ENCODE peak calls at places on chromosomes 4 and X, in ten cellular contexts. F is cardiac fibroblast, G is psoas muscle, V is tibial nerve, I is lower lobe of right lung, T is mucosa of descending colon, S is astrocyte of the spinal cord, X is fibroblast of mammary gland, H is OCI-LY7, O is astrocyte. M is an unnamed sample.

GRCh38 chrX:45154033-45154360 is 46.7 kb downstream of the DIPK2B start:
- DNase-seq in X (no peak), G (no peak), V (no peak), S (no peak), I (no peak), F (no peak), T (no peak), H (no peak), O (no peak), M (no peak)

GRCh38 chr4:16168710-16169388 is 57.4 kb downstream of the TAPT1 start:
- DNase-seq in X (no peak), F (no peak), T (peak; percentile 50), S (no peak), H (no peak), V (no peak), O (no peak), I (no peak), G (no peak), M (no peak)

GRCh38 chr4:154073107-154073817 is 284.4 kb upstream of the SFRP2 start:
- DNase-seq in V (no peak), F (peak; percentile 28), X (peak; percentile 92), G (no peak), T (no peak), H (no peak), O (peak; percentile 66), S (peak; percentile 69), I (no peak), M (no peak)

GRCh38 chr4:20318011-20318898 is 66.5 kb downstream of the SLIT2 start:
- DNase-seq in S (peak; percentile 36), H (no peak), X (peak; percentile 27), F (no peak), I (no peak), V (no peak), O (no peak), G (no peak), T (no peak), M (no peak)

GRCh38 chr4:70183168-70183939 is 12.2 kb upstream of the ODAM start:
- DNase-seq in V (no peak), G (no peak), F (peak; percentile 77), I (no peak), O (peak; percentile 1), T (no peak), X (peak; percentile 65), S (peak; percentile 32), H (peak; percentile 62), M (no peak)

GRCh38 chrX:30905325-30905724 is 16.3 kb upstream of the TAB3 start:
- DNase-seq in O (no peak), H (no peak), X (no peak), T (no peak), S (no peak), I (no peak), F (no peak), G (no peak), V (no peak), M (no peak)

GRCh38 chrX:13492286-13492685 is 77.1 kb upstream of the EGFL6 start:
- DNase-seq in X (no peak), V (no peak), H (no peak), S (no peak), G (no peak), O (no peak), I (no peak), T (no peak), F (no peak), M (no peak)

GRCh38 chr4:38179690-38180299 is 219.6 kb downstream of the PTTG2 start:
- DNase-seq in X (peak; percentile 78), V (peak; percentile 89), O (peak; percentile 80), F (peak; percentile 84), T (peak; percentile 85), S (peak; percentile 77), G (no peak), I (peak; percentile 62), H (peak; percentile 60), M (no peak)

GRCh38 chrX:129318375-129318774 is 204.9 kb downstream of the SMARCA1 start:
- DNase-seq in X (peak; percentile 29), S (peak; percentile 31), G (no peak), T (no peak), V (no peak), O (no peak), I (no peak), H (peak; percentile 7), F (peak; percentile 26), M (no peak)

GRCh38 chr4:176774852-176775251 is 17.9 kb downstream of the VEGFC start:
- DNase-seq in G (no peak), T (no peak), O (no peak), H (no peak), X (no peak), I (no peak), V (no peak), F (no peak), S (no peak), M (no peak)

GRCh38 chrX:77652095-77652494 is 133.9 kb downstream of the ATRX start:
- DNase-seq in V (no peak), H (no peak), O (no peak), G (no peak), F (no peak), X (no peak), S (no peak), I (no peak), T (no peak), M (no peak)

GRCh38 chrX:11509786-11510185 is 155.9 kb downstream of the ARHGAP6 start:
- DNase-seq in T (no peak), H (no peak), F (peak; percentile 80), V (no peak), O (peak; percentile 26), I (no peak), S (peak; percentile 21), G (no peak), X (no peak), M (no peak)

GRCh38 chr4:25914670-25915358 is 794 bp downstream of the SMIM20 start:
- DNase-seq in I (no peak), G (no peak), V (no peak), O (no peak), F (no peak), T (no peak), H (no peak), S (no peak), X (no peak), M (no peak)

GRCh38 chrX:153438522-153438921 is 7.3 kb downstream of the TREX2 start:
- DNase-seq in X (peak; percentile 35), V (peak; percentile 11), F (peak; percentile 51), H (peak; percentile 48), I (no peak), T (no peak), S (peak; percentile 18), O (peak; percentile 15), G (no peak), M (no peak)
- TF ChIP-seq CTCF in X (peak; percentile 41), V (no peak), F (peak; percentile 36), H (peak; percentile 68), I (no peak), T (no peak), S (peak; percentile 47), O (peak; percentile 20), G (peak; percentile 20), M (peak; percentile 19)

GRCh38 chr4:1049591-1049905 is 38.1 kb downstream of the FGFRL1 start:
- DNase-seq in H (no peak), O (no peak), I (peak; percentile 44), F (no peak), X (no peak), S (no peak), V (no peak), T (peak; percentile 23), G (peak; percentile 19), M (peak; percentile 61)

GRCh38 chr4:1052231-1052671 is 40.8 kb downstream of the FGFRL1 start:
- DNase-seq in G (no peak), H (no peak), F (no peak), S (no peak), I (no peak), X (no peak), O (no peak), V (no peak), T (no peak), M (peak; percentile 41)

GRCh38 chr4:1048781-1049590 is 37.6 kb downstream of the FGFRL1 start:
- DNase-seq in I (peak; percentile 52), O (no peak), H (no peak), T (no peak), V (no peak), F (no peak), G (no peak), S (no peak), X (no peak), M (peak; percentile 47)

GRCh38 chr4:1051472-1051871 is 40.0 kb downstream of the FGFRL1 start:
- DNase-seq in G (no peak), T (no peak), X (no peak), S (no peak), O (no peak), V (no peak), I (no peak), F (no peak), H (no peak), M (peak; percentile 7)

DNA sequence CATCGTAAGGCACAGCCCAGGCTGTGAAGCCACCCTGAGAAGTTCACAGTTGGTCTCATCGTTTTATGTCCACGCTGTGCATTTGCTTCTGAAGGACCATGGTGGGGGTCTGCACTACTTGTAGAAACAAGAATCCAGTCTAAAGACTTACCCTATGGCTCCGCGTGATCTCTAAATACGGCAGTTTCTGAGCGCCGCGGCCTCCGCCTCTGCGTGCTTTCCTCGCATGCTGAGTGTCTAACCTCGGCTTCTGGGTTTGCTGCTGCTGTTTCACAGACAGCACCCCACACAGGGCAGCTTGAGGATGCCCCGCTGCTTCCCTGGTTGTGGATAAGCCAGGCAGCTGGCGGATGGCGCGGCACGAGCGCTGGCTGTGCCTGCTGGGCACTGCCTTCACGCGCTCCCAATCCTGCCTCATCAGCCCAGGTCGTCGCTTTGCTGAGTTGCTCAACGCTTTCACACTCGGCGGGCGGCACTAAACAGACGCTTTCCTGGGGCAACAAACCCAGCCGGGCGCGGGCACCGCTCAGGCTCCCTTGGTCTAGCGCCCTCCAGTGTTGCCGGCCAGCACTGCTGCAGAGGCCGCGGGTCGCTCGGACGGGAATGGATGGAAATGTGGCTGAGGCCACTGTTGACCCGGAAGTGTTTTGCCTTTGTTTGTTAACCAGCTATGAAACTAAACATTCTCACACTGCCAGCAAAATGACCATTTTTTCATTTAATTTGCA is 39.2 kb downstream of the FGFRL1 start:
- DNase-seq in X (no peak), V (no peak), I (no peak), G (peak; percentile 11), T (no peak), S (no peak), F (peak; percentile 38), O (no peak), H (no peak), M (peak; percentile 41)
- TF ChIP-seq CTCF in X (no peak), V (peak; percentile 37), I (no peak), G (no peak), T (no peak), S (peak; percentile 54), F (peak; percentile 49), O (peak; percentile 11), H (peak; percentile 29), M (no peak)

DNA sequence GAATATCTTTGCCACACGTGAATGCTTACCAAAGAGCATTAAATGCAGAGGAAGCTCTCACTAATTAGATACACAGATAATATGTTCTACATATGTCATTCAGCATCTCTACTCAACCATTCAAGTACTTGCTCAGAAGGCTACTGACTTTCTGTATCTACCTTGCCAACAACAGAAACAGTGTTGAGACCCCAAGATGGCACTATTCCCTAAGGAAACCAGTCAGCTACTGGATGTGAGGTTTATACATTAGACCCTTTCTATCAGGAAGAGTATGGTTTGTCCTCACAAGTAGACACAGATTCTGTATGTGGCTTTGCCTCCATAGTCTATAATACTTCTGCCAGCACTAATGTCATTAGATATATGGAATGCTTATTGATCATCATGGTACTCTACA is 443.9 kb upstream of the INTU start:
- DNase-seq in F (no peak), H (no peak), T (no peak), V (no peak), S (peak; percentile 36), G (no peak), X (peak; percentile 33), I (no peak), O (peak; percentile 4), M (no peak)
- TF ChIP-seq CTCF in F (no peak), H (no peak), T (no peak), V (no peak), S (peak; percentile 29), G (no peak), X (no peak), I (no peak), O (no peak), M (no peak)

GRCh38 chrX:37302569-37302968 is 46.6 kb upstream of the PRRG1 start:
- DNase-seq in X (peak; percentile 5), T (peak; percentile 23), I (no peak), F (peak; percentile 70), H (no peak), S (no peak), V (peak; percentile 5), G (no peak), O (no peak), M (no peak)
- TF ChIP-seq CTCF in X (peak; percentile 14), T (no peak), I (peak; percentile 26), F (peak; percentile 27), H (no peak), S (peak; percentile 33), V (peak; percentile 27), G (peak; percentile 35), O (no peak), M (peak; percentile 35)